ENCODE peak calls at places on chromosomes 11 and 22, in seven cellular contexts. One of them, this sample, is unnamed.

GRCh38 chr22:49355206-49355920 is 472.3 kb downstream of the BRD1 start:
- DNase-seq in germinal center: no peak
- DNase-seq in effector memory CD8-positive, alpha-beta T cell: no peak
- DNase-seq in activated CD8-positive, alpha-beta T cell treated with anti-CD3 and anti-CD28 coated beads for 36 hours: no peak
- DNase-seq in sigmoid colon: no peak
- DNase-seq in stimulated activated CD4-positive, alpha-beta T cell treated with anti-CD3 and anti-CD28 coated beads, Interleukin-15, amount 100 ng/mL, for 1 hour: no peak
- DNase-seq in omental fat pad: no peak
- DNase-seq in this sample: no peak

GRCh38 chr22:44200451-44200850 is 19.7 kb downstream of the PARVG start:
- DNase-seq in germinal center: no peak
- DNase-seq in sigmoid colon: peak
- DNase-seq in activated CD8-positive, alpha-beta T cell treated with anti-CD3 and anti-CD28 coated beads for 36 hours: no peak
- DNase-seq in effector memory CD8-positive, alpha-beta T cell: no peak
- DNase-seq in stimulated activated CD4-positive, alpha-beta T cell treated with anti-CD3 and anti-CD28 coated beads, Interleukin-15, amount 100 ng/mL, for 1 hour: no peak
- DNase-seq in omental fat pad: no peak
- DNase-seq in this sample: no peak

GRCh38 chr22:25728064-25728463 is 13.9 kb upstream of the MYO18B start:
- DNase-seq in effector memory CD8-positive, alpha-beta T cell: no peak
- DNase-seq in omental fat pad: no peak
- DNase-seq in stimulated activated CD4-positive, alpha-beta T cell treated with anti-CD3 and anti-CD28 coated beads, Interleukin-15, amount 100 ng/mL, for 1 hour: no peak
- DNase-seq in germinal center: no peak
- DNase-seq in activated CD8-positive, alpha-beta T cell treated with anti-CD3 and anti-CD28 coated beads for 36 hours: no peak
- DNase-seq in sigmoid colon: no peak
- DNase-seq in this sample: no peak

GRCh38 chr11:27507561-27508322 is 1.2 kb upstream of the LIN7C start:
- DNase-seq in activated CD8-positive, alpha-beta T cell treated with anti-CD3 and anti-CD28 coated beads for 36 hours: no peak
- DNase-seq in stimulated activated CD4-positive, alpha-beta T cell treated with anti-CD3 and anti-CD28 coated beads, Interleukin-15, amount 100 ng/mL, for 1 hour: no peak
- DNase-seq in germinal center: no peak
- DNase-seq in omental fat pad: no peak
- DNase-seq in sigmoid colon: no peak
- DNase-seq in effector memory CD8-positive, alpha-beta T cell: no peak
- DNase-seq in this sample: no peak

GRCh38 chr22:24768537-24769374 is 5.8 kb downstream of the PIWIL3 start:
- DNase-seq in activated CD8-positive, alpha-beta T cell treated with anti-CD3 and anti-CD28 coated beads for 36 hours: peak
- DNase-seq in sigmoid colon: peak
- DNase-seq in stimulated activated CD4-positive, alpha-beta T cell treated with anti-CD3 and anti-CD28 coated beads, Interleukin-15, amount 100 ng/mL, for 1 hour: no peak
- DNase-seq in omental fat pad: peak
- DNase-seq in effector memory CD8-positive, alpha-beta T cell: peak
- DNase-seq in germinal center: peak
- DNase-seq in this sample: no peak

GRCh38 chr22:29093501-29093921 is 20.7 kb downstream of the KREMEN1 start:
- DNase-seq in sigmoid colon: no peak
- DNase-seq in omental fat pad: no peak
- DNase-seq in germinal center: no peak
- DNase-seq in stimulated activated CD4-positive, alpha-beta T cell treated with anti-CD3 and anti-CD28 coated beads, Interleukin-15, amount 100 ng/mL, for 1 hour: no peak
- DNase-seq in activated CD8-positive, alpha-beta T cell treated with anti-CD3 and anti-CD28 coated beads for 36 hours: no peak
- DNase-seq in effector memory CD8-positive, alpha-beta T cell: no peak
- DNase-seq in this sample: no peak

GRCh38 chr11:87451400-87451799 is 413.7 kb downstream of the TMEM135 start:
- DNase-seq in omental fat pad: no peak
- DNase-seq in sigmoid colon: no peak
- DNase-seq in stimulated activated CD4-positive, alpha-beta T cell treated with anti-CD3 and anti-CD28 coated beads, Interleukin-15, amount 100 ng/mL, for 1 hour: no peak
- DNase-seq in effector memory CD8-positive, alpha-beta T cell: no peak
- DNase-seq in activated CD8-positive, alpha-beta T cell treated with anti-CD3 and anti-CD28 coated beads for 36 hours: no peak
- DNase-seq in germinal center: no peak
- DNase-seq in this sample: no peak

GRCh38 chr11:109902764-109903436 is 190.3 kb upstream of the ZC3H12C start:
- DNase-seq in effector memory CD8-positive, alpha-beta T cell: no peak
- DNase-seq in activated CD8-positive, alpha-beta T cell treated with anti-CD3 and anti-CD28 coated beads for 36 hours: no peak
- DNase-seq in stimulated activated CD4-positive, alpha-beta T cell treated with anti-CD3 and anti-CD28 coated beads, Interleukin-15, amount 100 ng/mL, for 1 hour: no peak
- DNase-seq in omental fat pad: no peak
- DNase-seq in sigmoid colon: no peak
- DNase-seq in germinal center: no peak
- DNase-seq in this sample: no peak

GRCh38 chr11:129973809-129974208 is 28.8 kb downstream of the PRDM10 start:
- DNase-seq in effector memory CD8-positive, alpha-beta T cell: no peak
- DNase-seq in stimulated activated CD4-positive, alpha-beta T cell treated with anti-CD3 and anti-CD28 coated beads, Interleukin-15, amount 100 ng/mL, for 1 hour: no peak
- DNase-seq in sigmoid colon: no peak
- DNase-seq in germinal center: no peak
- DNase-seq in activated CD8-positive, alpha-beta T cell treated with anti-CD3 and anti-CD28 coated beads for 36 hours: no peak
- DNase-seq in omental fat pad: no peak
- DNase-seq in this sample: no peak

GRCh38 chr22:40310081-40310770 is 36.1 kb upstream of the ADSL start:
- DNase-seq in stimulated activated CD4-positive, alpha-beta T cell treated with anti-CD3 and anti-CD28 coated beads, Interleukin-15, amount 100 ng/mL, for 1 hour: no peak
- DNase-seq in effector memory CD8-positive, alpha-beta T cell: no peak
- DNase-seq in omental fat pad: no peak
- DNase-seq in activated CD8-positive, alpha-beta T cell treated with anti-CD3 and anti-CD28 coated beads for 36 hours: no peak
- DNase-seq in germinal center: no peak
- DNase-seq in sigmoid colon: peak
- DNase-seq in this sample: no peak

GRCh38 chr11:47394322-47395224 is 13.8 kb upstream of the SLC39A13 start:
- DNase-seq in germinal center: peak
- DNase-seq in omental fat pad: no peak
- DNase-seq in effector memory CD8-positive, alpha-beta T cell: peak
- DNase-seq in sigmoid colon: peak
- DNase-seq in activated CD8-positive, alpha-beta T cell treated with anti-CD3 and anti-CD28 coated beads for 36 hours: peak
- DNase-seq in stimulated activated CD4-positive, alpha-beta T cell treated with anti-CD3 and anti-CD28 coated beads, Interleukin-15, amount 100 ng/mL, for 1 hour: peak
- DNase-seq in this sample: no peak

GRCh38 chr22:29629382-29630179 is 26.1 kb downstream of the NF2 start:
- DNase-seq in sigmoid colon: no peak
- DNase-seq in stimulated activated CD4-positive, alpha-beta T cell treated with anti-CD3 and anti-CD28 coated beads, Interleukin-15, amount 100 ng/mL, for 1 hour: no peak
- DNase-seq in activated CD8-positive, alpha-beta T cell treated with anti-CD3 and anti-CD28 coated beads for 36 hours: no peak
- DNase-seq in germinal center: no peak
- DNase-seq in omental fat pad: no peak
- DNase-seq in effector memory CD8-positive, alpha-beta T cell: no peak
- DNase-seq in this sample: no peak

GRCh38 chr11:13294771-13295579 is 17.4 kb downstream of the BMAL1 start:
- DNase-seq in activated CD8-positive, alpha-beta T cell treated with anti-CD3 and anti-CD28 coated beads for 36 hours: no peak
- DNase-seq in germinal center: no peak
- DNase-seq in sigmoid colon: no peak
- DNase-seq in stimulated activated CD4-positive, alpha-beta T cell treated with anti-CD3 and anti-CD28 coated beads, Interleukin-15, amount 100 ng/mL, for 1 hour: no peak
- DNase-seq in omental fat pad: no peak
- DNase-seq in effector memory CD8-positive, alpha-beta T cell: no peak
- DNase-seq in this sample: no peak

GRCh38 chr11:133714471-133715375 is 130.6 kb downstream of the SPATA19 start:
- DNase-seq in omental fat pad: no peak
- DNase-seq in stimulated activated CD4-positive, alpha-beta T cell treated with anti-CD3 and anti-CD28 coated beads, Interleukin-15, amount 100 ng/mL, for 1 hour: no peak
- DNase-seq in effector memory CD8-positive, alpha-beta T cell: no peak
- DNase-seq in activated CD8-positive, alpha-beta T cell treated with anti-CD3 and anti-CD28 coated beads for 36 hours: no peak
- DNase-seq in germinal center: no peak
- DNase-seq in sigmoid colon: no peak
- DNase-seq in this sample: no peak

GRCh38 chr11:71572811-71573210 is 7.4 kb downstream of the KRTAP5-10 start:
- DNase-seq in omental fat pad: no peak
- DNase-seq in sigmoid colon: no peak
- DNase-seq in activated CD8-positive, alpha-beta T cell treated with anti-CD3 and anti-CD28 coated beads for 36 hours: no peak
- DNase-seq in stimulated activated CD4-positive, alpha-beta T cell treated with anti-CD3 and anti-CD28 coated beads, Interleukin-15, amount 100 ng/mL, for 1 hour: no peak
- DNase-seq in effector memory CD8-positive, alpha-beta T cell: no peak
- DNase-seq in germinal center: no peak
- DNase-seq in this sample: no peak

GRCh38 chr11:105033781-105034180 is 1.2 kb downstream of the CASP1 start:
- DNase-seq in omental fat pad: no peak
- DNase-seq in stimulated activated CD4-positive, alpha-beta T cell treated with anti-CD3 and anti-CD28 coated beads, Interleukin-15, amount 100 ng/mL, for 1 hour: no peak
- DNase-seq in effector memory CD8-positive, alpha-beta T cell: no peak
- DNase-seq in germinal center: no peak
- DNase-seq in sigmoid colon: no peak
- DNase-seq in activated CD8-positive, alpha-beta T cell treated with anti-CD3 and anti-CD28 coated beads for 36 hours: no peak
- DNase-seq in this sample: no peak

GRCh38 chr22:31861226-31861840 is 83.0 kb upstream of the YWHAH start:
- DNase-seq in activated CD8-positive, alpha-beta T cell treated with anti-CD3 and anti-CD28 coated beads for 36 hours: peak
- DNase-seq in omental fat pad: no peak
- DNase-seq in effector memory CD8-positive, alpha-beta T cell: no peak
- DNase-seq in germinal center: no peak
- DNase-seq in sigmoid colon: no peak
- DNase-seq in stimulated activated CD4-positive, alpha-beta T cell treated with anti-CD3 and anti-CD28 coated beads, Interleukin-15, amount 100 ng/mL, for 1 hour: no peak
- DNase-seq in this sample: no peak

GRCh38 chr11:17387811-17388210 is 648 bp downstream of the KCNJ11 start:
- DNase-seq in germinal center: no peak
- DNase-seq in activated CD8-positive, alpha-beta T cell treated with anti-CD3 and anti-CD28 coated beads for 36 hours: no peak
- DNase-seq in sigmoid colon: no peak
- DNase-seq in omental fat pad: no peak
- DNase-seq in effector memory CD8-positive, alpha-beta T cell: no peak
- DNase-seq in stimulated activated CD4-positive, alpha-beta T cell treated with anti-CD3 and anti-CD28 coated beads, Interleukin-15, amount 100 ng/mL, for 1 hour: no peak
- DNase-seq in this sample: no peak

GRCh38 chr11:60762851-60763691 is 6.4 kb downstream of the MS4A15 start:
- DNase-seq in effector memory CD8-positive, alpha-beta T cell: no peak
- DNase-seq in sigmoid colon: no peak
- DNase-seq in omental fat pad: no peak
- DNase-seq in activated CD8-positive, alpha-beta T cell treated with anti-CD3 and anti-CD28 coated beads for 36 hours: no peak
- DNase-seq in stimulated activated CD4-positive, alpha-beta T cell treated with anti-CD3 and anti-CD28 coated beads, Interleukin-15, amount 100 ng/mL, for 1 hour: no peak
- DNase-seq in germinal center: peak
- DNase-seq in this sample: no peak

GRCh38 chr11:12121011-12121410 is 10.6 kb downstream of the MICAL2 start:
- DNase-seq in sigmoid colon: no peak
- DNase-seq in stimulated activated CD4-positive, alpha-beta T cell treated with anti-CD3 and anti-CD28 coated beads, Interleukin-15, amount 100 ng/mL, for 1 hour: no peak
- DNase-seq in effector memory CD8-positive, alpha-beta T cell: no peak
- DNase-seq in activated CD8-positive, alpha-beta T cell treated with anti-CD3 and anti-CD28 coated beads for 36 hours: no peak
- DNase-seq in germinal center: no peak
- DNase-seq in omental fat pad: no peak
- DNase-seq in this sample: no peak

GRCh38 chr11:134120921-134121526 is 52.2 kb downstream of the JAM3 start:
- DNase-seq in omental fat pad: no peak
- DNase-seq in germinal center: no peak
- DNase-seq in activated CD8-positive, alpha-beta T cell treated with anti-CD3 and anti-CD28 coated beads for 36 hours: no peak
- DNase-seq in effector memory CD8-positive, alpha-beta T cell: no peak
- DNase-seq in sigmoid colon: peak
- DNase-seq in stimulated activated CD4-positive, alpha-beta T cell treated with anti-CD3 and anti-CD28 coated beads, Interleukin-15, amount 100 ng/mL, for 1 hour: no peak
- DNase-seq in this sample: peak

GRCh38 chr11:123166095-123166559 is 28.9 kb downstream of the CLMP start:
- DNase-seq in omental fat pad: peak
- DNase-seq in germinal center: peak
- DNase-seq in effector memory CD8-positive, alpha-beta T cell: no peak
- DNase-seq in sigmoid colon: peak
- DNase-seq in activated CD8-positive, alpha-beta T cell treated with anti-CD3 and anti-CD28 coated beads for 36 hours: peak
- DNase-seq in stimulated activated CD4-positive, alpha-beta T cell treated with anti-CD3 and anti-CD28 coated beads, Interleukin-15, amount 100 ng/mL, for 1 hour: no peak
- DNase-seq in this sample: no peak

GRCh38 chr11:126149759-126150236 is 61.7 kb downstream of the RPUSD4 start:
- DNase-seq in sigmoid colon: peak
- DNase-seq in omental fat pad: no peak
- DNase-seq in stimulated activated CD4-positive, alpha-beta T cell treated with anti-CD3 and anti-CD28 coated beads, Interleukin-15, amount 100 ng/mL, for 1 hour: no peak
- DNase-seq in activated CD8-positive, alpha-beta T cell treated with anti-CD3 and anti-CD28 coated beads for 36 hours: no peak
- DNase-seq in effector memory CD8-positive, alpha-beta T cell: no peak
- DNase-seq in germinal center: no peak
- DNase-seq in this sample: no peak

GRCh38 chr11:110298298-110298765 is 1.9 kb upstream of the RDX start:
- DNase-seq in sigmoid colon: no peak
- DNase-seq in effector memory CD8-positive, alpha-beta T cell: no peak
- DNase-seq in germinal center: no peak
- DNase-seq in omental fat pad: no peak
- DNase-seq in stimulated activated CD4-positive, alpha-beta T cell treated with anti-CD3 and anti-CD28 coated beads, Interleukin-15, amount 100 ng/mL, for 1 hour: no peak
- DNase-seq in activated CD8-positive, alpha-beta T cell treated with anti-CD3 and anti-CD28 coated beads for 36 hours: no peak
- DNase-seq in this sample: no peak

GRCh38 chr22:32661296-32661695 is 140.2 kb upstream of the TIMP3 start:
- DNase-seq in stimulated activated CD4-positive, alpha-beta T cell treated with anti-CD3 and anti-CD28 coated beads, Interleukin-15, amount 100 ng/mL, for 1 hour: no peak
- DNase-seq in activated CD8-positive, alpha-beta T cell treated with anti-CD3 and anti-CD28 coated beads for 36 hours: no peak
- DNase-seq in germinal center: no peak
- DNase-seq in omental fat pad: peak
- DNase-seq in effector memory CD8-positive, alpha-beta T cell: no peak
- DNase-seq in sigmoid colon: peak
- DNase-seq in this sample: no peak

GRCh38 chr11:116980136-116980793 is 118.0 kb downstream of the SIK3 start:
- DNase-seq in stimulated activated CD4-positive, alpha-beta T cell treated with anti-CD3 and anti-CD28 coated beads, Interleukin-15, amount 100 ng/mL, for 1 hour: no peak
- DNase-seq in sigmoid colon: no peak
- DNase-seq in omental fat pad: no peak
- DNase-seq in germinal center: peak
- DNase-seq in activated CD8-positive, alpha-beta T cell treated with anti-CD3 and anti-CD28 coated beads for 36 hours: no peak
- DNase-seq in effector memory CD8-positive, alpha-beta T cell: no peak
- DNase-seq in this sample: no peak

GRCh38 chr11:73249858-73250773 is 22.0 kb upstream of the P2RY6 start:
- DNase-seq in activated CD8-positive, alpha-beta T cell treated with anti-CD3 and anti-CD28 coated beads for 36 hours: peak
- DNase-seq in effector memory CD8-positive, alpha-beta T cell: no peak
- DNase-seq in germinal center: no peak
- DNase-seq in stimulated activated CD4-positive, alpha-beta T cell treated with anti-CD3 and anti-CD28 coated beads, Interleukin-15, amount 100 ng/mL, for 1 hour: no peak
- DNase-seq in sigmoid colon: peak
- DNase-seq in omental fat pad: no peak
- DNase-seq in this sample: no peak

GRCh38 chr22:19644314-19645223 is 69.7 kb upstream of the SEPTIN5 start:
- DNase-seq in activated CD8-positive, alpha-beta T cell treated with anti-CD3 and anti-CD28 coated beads for 36 hours: no peak
- DNase-seq in effector memory CD8-positive, alpha-beta T cell: no peak
- DNase-seq in germinal center: no peak
- DNase-seq in sigmoid colon: peak
- DNase-seq in stimulated activated CD4-positive, alpha-beta T cell treated with anti-CD3 and anti-CD28 coated beads, Interleukin-15, amount 100 ng/mL, for 1 hour: no peak
- DNase-seq in omental fat pad: no peak
- DNase-seq in this sample: no peak

GRCh38 chr11:78354741-78355705 is 62.6 kb downstream of the GAB2 start:
- DNase-seq in sigmoid colon: no peak
- DNase-seq in activated CD8-positive, alpha-beta T cell treated with anti-CD3 and anti-CD28 coated beads for 36 hours: no peak
- DNase-seq in omental fat pad: no peak
- DNase-seq in germinal center: no peak
- DNase-seq in effector memory CD8-positive, alpha-beta T cell: no peak
- DNase-seq in stimulated activated CD4-positive, alpha-beta T cell treated with anti-CD3 and anti-CD28 coated beads, Interleukin-15, amount 100 ng/mL, for 1 hour: no peak
- DNase-seq in this sample: no peak

GRCh38 chr22:50318698-50319411 is 8.0 kb downstream of the DENND6B start:
- DNase-seq in activated CD8-positive, alpha-beta T cell treated with anti-CD3 and anti-CD28 coated beads for 36 hours: no peak
- DNase-seq in germinal center: no peak
- DNase-seq in sigmoid colon: no peak
- DNase-seq in omental fat pad: no peak
- DNase-seq in stimulated activated CD4-positive, alpha-beta T cell treated with anti-CD3 and anti-CD28 coated beads, Interleukin-15, amount 100 ng/mL, for 1 hour: no peak
- DNase-seq in effector memory CD8-positive, alpha-beta T cell: no peak
- DNase-seq in this sample: no peak

GRCh38 chr11:133794205-133794604 is 51.1 kb downstream of the SPATA19 start:
- DNase-seq in activated CD8-positive, alpha-beta T cell treated with anti-CD3 and anti-CD28 coated beads for 36 hours: no peak
- DNase-seq in effector memory CD8-positive, alpha-beta T cell: no peak
- DNase-seq in germinal center: no peak
- DNase-seq in sigmoid colon: no peak
- DNase-seq in omental fat pad: no peak
- DNase-seq in stimulated activated CD4-positive, alpha-beta T cell treated with anti-CD3 and anti-CD28 coated beads, Interleukin-15, amount 100 ng/mL, for 1 hour: no peak
- DNase-seq in this sample: no peak

GRCh38 chr11:93842461-93842860 is 8.0 kb downstream of the VSTM5 start:
- DNase-seq in germinal center: no peak
- DNase-seq in effector memory CD8-positive, alpha-beta T cell: no peak
- DNase-seq in omental fat pad: no peak
- DNase-seq in sigmoid colon: no peak
- DNase-seq in stimulated activated CD4-positive, alpha-beta T cell treated with anti-CD3 and anti-CD28 coated beads, Interleukin-15, amount 100 ng/mL, for 1 hour: no peak
- DNase-seq in activated CD8-positive, alpha-beta T cell treated with anti-CD3 and anti-CD28 coated beads for 36 hours: no peak
- DNase-seq in this sample: no peak

GRCh38 chr11:62145261-62145871 is 21.6 kb downstream of the INCENP start:
- DNase-seq in effector memory CD8-positive, alpha-beta T cell: no peak
- DNase-seq in stimulated activated CD4-positive, alpha-beta T cell treated with anti-CD3 and anti-CD28 coated beads, Interleukin-15, amount 100 ng/mL, for 1 hour: no peak
- DNase-seq in activated CD8-positive, alpha-beta T cell treated with anti-CD3 and anti-CD28 coated beads for 36 hours: no peak
- DNase-seq in germinal center: no peak
- DNase-seq in sigmoid colon: no peak
- DNase-seq in omental fat pad: no peak
- DNase-seq in this sample: no peak